ENCODE peak calls at places on chromosomes 11 and 22, in nine cellular contexts. M is lung; Z is EH; R is lower lobe of right lung; C is sigmoid colon; A is neural crest cell; K is naive thymus-derived CD4-positive, alpha-beta T cell; X is anterior cingulate cortex; L is Ammon's horn. H is an unnamed sample.

GRCh38 chr22:42320463-42321416 is 50.3 kb upstream of the TCF20 start:
- DNase-seq in M (no peak), Z (no peak), R (no peak), C (no peak), A (no peak), K (no peak), X (no peak), L (no peak), H (no peak)

GRCh38 chr11:23732026-23732425 is 764.8 kb upstream of the LUZP2 start:
- DNase-seq in M (no peak), Z (peak; percentile 42), R (no peak), C (no peak), A (no peak), K (no peak), X (no peak), L (no peak), H (no peak)

GRCh38 chr22:46366801-46367706 is 31.5 kb downstream of the TRMU start:
- DNase-seq in M (no peak), Z (no peak), R (peak; percentile 45), C (no peak), A (no peak), K (peak; percentile 32), X (no peak), L (no peak), H (no peak)

GRCh38 chr22:23820748-23821211 is 18.0 kb downstream of the DERL3 start:
- DNase-seq in M (no peak), Z (no peak), R (peak; percentile 26), C (no peak), A (no peak), K (no peak), X (no peak), L (no peak), H (peak; percentile 20)

GRCh38 chr22:44020981-44021380 is 3.1 kb upstream of the PARVB start:
- DNase-seq in M (no peak), Z (peak; percentile 33), R (peak; percentile 17), C (no peak), A (no peak), K (no peak), X (no peak), L (no peak), H (no peak)

GRCh38 chr11:7571640-7572000 is 57.8 kb downstream of the PPFIBP2 start:
- DNase-seq in M (peak; percentile 79), Z (peak; percentile 77), R (peak; percentile 59), C (peak; percentile 73), A (peak; percentile 73), K (no peak), X (peak; percentile 37), L (peak; percentile 88), H (no peak)

GRCh38 chr11:95076416-95076815 is 9.7 kb downstream of the SRSF8 start:
- DNase-seq in M (peak; percentile 58), Z (peak; percentile 72), R (no peak), C (no peak), A (no peak), K (no peak), X (no peak), L (no peak), H (no peak)

GRCh38 chr11:106389096-106389495 is 311.6 kb downstream of the AASDHPPT start:
- DNase-seq in M (no peak), Z (peak; percentile 76), R (no peak), C (no peak), A (no peak), K (no peak), X (no peak), L (no peak), H (no peak)

GRCh38 chr11:74641289-74641688 is 48.9 kb downstream of the POLD3 start:
- DNase-seq in M (no peak), Z (no peak), R (no peak), C (no peak), A (no peak), K (no peak), X (no peak), L (peak; percentile 35), H (no peak)

GRCh38 chr11:113505541-113506375 is 30.6 kb upstream of the DRD2 start:
- DNase-seq in M (no peak), Z (peak; percentile 22), R (no peak), C (no peak), A (peak; percentile 30), K (no peak), X (peak; percentile 54), L (peak; percentile 91), H (no peak)

GRCh38 chr11:119091966-119092879 is 7.5 kb downstream of the HMBS start:
- DNase-seq in M (peak; percentile 49), Z (peak; percentile 18), R (no peak), C (no peak), A (no peak), K (no peak), X (no peak), L (no peak), H (no peak)

GRCh38 chr22:42991010-42991651 is 23.8 kb downstream of the PACSIN2 start:
- DNase-seq in M (no peak), Z (peak; percentile 97), R (no peak), C (peak; percentile 52), A (no peak), K (no peak), X (no peak), L (no peak), H (no peak)

GRCh38 chr22:48869161-48869560 is 958.5 kb downstream of the BRD1 start:
- DNase-seq in M (no peak), Z (no peak), R (peak; percentile 24), C (peak; percentile 41), A (no peak), K (no peak), X (no peak), L (no peak), H (no peak)

GRCh38 chr22:38657248-38657909 is 941 bp downstream of the CBY1 start:
- DNase-seq in M (no peak), Z (peak; percentile 33), R (no peak), C (no peak), A (no peak), K (peak; percentile 11), X (no peak), L (no peak), H (peak; percentile 48)

GRCh38 chr11:107457205-107457557 is 444 bp downstream of the CWF19L2 start:
- DNase-seq in M (no peak), Z (no peak), R (no peak), C (no peak), A (no peak), K (no peak), X (no peak), L (peak; percentile 7), H (peak; percentile 21)

GRCh38 chr11:116580828-116581227 is 192.0 kb downstream of the BUD13 start:
- DNase-seq in M (no peak), Z (no peak), R (no peak), C (no peak), A (no peak), K (no peak), X (peak; percentile 68), L (peak; percentile 67), H (no peak)

GRCh38 chr22:27438271-27438980 is 363.1 kb downstream of the MN1 start:
- DNase-seq in M (no peak), Z (peak; percentile 41), R (no peak), C (peak; percentile 76), A (no peak), K (no peak), X (peak; percentile 6), L (peak; percentile 35), H (no peak)

GRCh38 chr11:34192481-34193401 is 87.3 kb downstream of the NAT10 start:
- DNase-seq in M (peak; percentile 40), Z (peak; percentile 96), R (no peak), C (peak; percentile 86), A (no peak), K (no peak), X (peak; percentile 5), L (peak; percentile 63), H (no peak)

GRCh38 chr11:58927393-58928081 is 11.8 kb upstream of the GLYATL1 start:
- DNase-seq in M (no peak), Z (peak; percentile 26), R (no peak), C (no peak), A (peak; percentile 67), K (no peak), X (no peak), L (peak; percentile 30), H (peak; percentile 28)

GRCh38 chr22:46649176-46650077 is 29.2 kb downstream of the GRAMD4 start:
- DNase-seq in M (no peak), Z (peak; percentile 11), R (no peak), C (no peak), A (no peak), K (no peak), X (peak; percentile 34), L (no peak), H (no peak)

GRCh38 chr11:72373163-72373562 is 61.2 kb downstream of the CLPB start:
- DNase-seq in M (peak; percentile 38), Z (no peak), R (peak; percentile 75), C (no peak), A (no peak), K (no peak), X (no peak), L (no peak), H (no peak)

GRCh38 chr11:2747236-2748015 is 47.6 kb upstream of the KCNQ1OT1 start:
- DNase-seq in M (no peak), Z (no peak), R (peak; percentile 24), C (peak; percentile 32), A (no peak), K (no peak), X (no peak), L (no peak), H (no peak)

GRCh38 chr11:83629775-83630174 is 343.6 kb upstream of the CCDC90B start:
- DNase-seq in M (no peak), Z (no peak), R (no peak), C (no peak), A (no peak), K (no peak), X (no peak), L (no peak), H (no peak)

GRCh38 chr11:62680825-62681240 is 2.0 kb upstream of the UBXN1 start:
- DNase-seq in M (peak; percentile 51), Z (peak; percentile 84), R (no peak), C (peak; percentile 73), A (no peak), K (no peak), X (no peak), L (peak; percentile 64), H (peak; percentile 69)

GRCh38 chr11:61004037-61004641 is 32.7 kb downstream of the CD6 start:
- DNase-seq in M (no peak), Z (no peak), R (no peak), C (no peak), A (no peak), K (no peak), X (no peak), L (peak; percentile 48), H (no peak)

GRCh38 chr11:17384002-17384511 is 4.4 kb downstream of the KCNJ11 start:
- DNase-seq in M (peak; percentile 76), Z (peak; percentile 80), R (peak; percentile 82), C (peak; percentile 88), A (peak; percentile 86), K (peak; percentile 67), X (peak; percentile 29), L (peak; percentile 94), H (peak; percentile 54)

GRCh38 chr11:110901441-110901840 is 189.2 kb upstream of the ARHGAP20 start:
- DNase-seq in M (no peak), Z (no peak), R (no peak), C (no peak), A (no peak), K (no peak), X (no peak), L (peak; percentile 24), H (no peak)

GRCh38 chr22:27251563-27251962 is 550.0 kb downstream of the MN1 start:
- DNase-seq in M (no peak), Z (no peak), R (no peak), C (no peak), A (no peak), K (no peak), X (no peak), L (no peak), H (no peak)

GRCh38 chr11:86919557-86920210 is 35.5 kb downstream of the FZD4 start:
- DNase-seq in M (no peak), Z (peak; percentile 77), R (no peak), C (no peak), A (no peak), K (no peak), X (no peak), L (peak; percentile 56), H (peak; percentile 10)